ENCODE peak calls at places on chromosomes 4 and X, in four cellular contexts. H is progenitor cell of endocrine pancreas; D is body of pancreas; V is CD4-positive, alpha-beta T cell. N is an unnamed sample.

GRCh38 chr4:108360857-108361820 is 192.4 kb upstream of the LEF1 start:
- DNase-seq in H (no peak), V (no peak), D (no peak), N (no peak)

GRCh38 chr4:113838421-113838820 is 76.9 kb upstream of the CAMK2D start:
- DNase-seq in V (no peak), H (no peak), D (no peak), N (no peak)

GRCh38 chr4:127856485-127857447 is 23.9 kb upstream of the PLK4 start:
- DNase-seq in H (no peak), V (no peak), D (no peak), N (no peak)

GRCh38 chr4:156255205-156255604 is 301.5 kb upstream of the CTSO start:
- DNase-seq in V (no peak), H (no peak), D (no peak), N (no peak)

GRCh38 chr4:150244600-150244999 is 166.4 kb downstream of the DCLK2 start:
- DNase-seq in H (no peak), V (no peak), D (no peak), N (no peak)

GRCh38 chr4:90958256-90958895 is 831.2 kb downstream of the CCSER1 start:
- DNase-seq in H (no peak), D (no peak), V (no peak), N (no peak)

GRCh38 chr4:129264008-129264657 is 168.2 kb downstream of the C4orf33 start:
- DNase-seq in H (no peak), V (no peak), D (no peak), N (no peak)

GRCh38 chrX:119647552-119648420 is 41.6 kb upstream of the NKRF start:
- DNase-seq in V (peak), H (no peak), D (no peak), N (no peak)

GRCh38 chrX:139025822-139026221 is 314.3 kb upstream of the FGF13 start:
- DNase-seq in D (no peak), V (no peak), H (no peak), N (no peak)

GRCh38 chrX:119427024-119427794 is 28.1 kb downstream of the SLC25A43 start:
- DNase-seq in V (no peak), D (no peak), H (no peak), N (peak)

DNA sequence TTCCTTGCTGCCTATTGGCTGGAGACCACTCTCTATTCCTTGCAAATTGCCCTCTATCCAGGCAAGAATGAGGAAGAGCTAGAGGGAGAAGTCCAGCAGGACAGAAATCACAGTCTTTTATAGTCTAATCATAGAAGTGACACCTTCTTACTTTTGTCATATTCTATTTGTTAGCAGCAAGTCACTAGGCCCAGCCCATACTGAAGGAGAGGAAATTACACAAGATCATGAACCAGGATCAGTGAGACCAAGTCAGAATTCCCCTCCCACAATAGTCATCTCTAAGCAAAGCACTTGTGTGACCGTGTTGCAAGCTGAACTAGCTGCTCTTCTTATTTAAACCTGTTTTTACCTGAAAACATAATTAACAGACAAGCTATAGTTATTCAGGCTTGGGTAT is 317.7 kb downstream of the INPP4B start:
- DNase-seq in V (no peak), D (no peak), H (no peak), N (no peak)
- TF ChIP-seq CTCF in V (no peak), D (no peak), H (no peak), N (no peak)

GRCh38 chr4:98006814-98007412 is 136.4 kb downstream of the STPG2 start:
- DNase-seq in V (no peak), D (no peak), H (no peak), N (no peak)
- TF ChIP-seq CTCF in V (no peak), D (no peak), H (no peak), N (no peak)

GRCh38 chrX:11374570-11374969 is 81.4 kb downstream of the AMELX start:
- DNase-seq in V (no peak), H (no peak), D (no peak), N (no peak)
- TF ChIP-seq CTCF in V (no peak), H (no peak), D (no peak), N (no peak)

DNA sequence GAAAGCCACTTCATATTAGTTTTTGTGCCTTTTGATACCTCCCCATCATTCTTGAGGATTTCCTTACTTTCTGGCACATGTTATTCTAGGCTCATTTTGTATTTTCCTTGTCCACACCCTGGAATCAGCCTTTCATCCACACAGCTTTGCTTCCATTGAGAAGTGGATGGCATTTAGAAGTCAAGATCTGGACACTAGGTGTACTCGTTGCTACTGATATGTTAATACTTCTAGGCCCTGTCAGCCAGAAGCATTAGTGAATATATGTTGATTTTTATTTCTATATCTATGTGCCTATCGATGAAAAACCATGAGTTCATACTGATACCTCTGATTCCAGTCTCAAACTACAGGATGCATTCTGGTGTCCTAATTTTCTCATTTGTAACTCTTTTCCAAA is 73.2 kb downstream of the ARHGAP24 start:
- DNase-seq in V (no peak), H (no peak), D (no peak), N (no peak)
- TF ChIP-seq CTCF in V (no peak), H (no peak), D (no peak), N (no peak)

DNA sequence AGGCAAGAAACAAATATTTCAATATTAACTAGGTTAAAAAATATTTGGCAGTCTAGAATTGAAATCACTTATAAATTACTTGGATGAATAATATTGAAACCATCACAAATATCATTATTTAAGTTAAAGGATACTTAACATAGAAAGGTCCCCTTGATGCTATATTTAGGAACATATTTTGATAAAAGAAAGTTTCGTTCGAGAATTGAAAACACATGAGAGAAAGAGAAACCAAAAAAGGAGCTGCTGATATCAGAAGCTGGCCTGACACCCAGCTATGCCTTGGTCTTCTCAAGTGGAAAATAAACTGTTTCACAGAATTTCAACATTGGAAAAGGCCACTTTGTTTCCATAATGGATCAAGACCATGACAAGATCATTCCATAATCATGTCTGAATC is 762.4 kb downstream of the DMD start:
- DNase-seq in D (no peak), H (no peak), V (no peak), N (no peak)
- TF ChIP-seq CTCF in D (no peak), H (no peak), V (no peak), N (no peak)

GRCh38 chr4:170374770-170375169 is 285.0 kb upstream of the AADAT start:
- DNase-seq in H (no peak), V (no peak), D (no peak), N (no peak)
- TF ChIP-seq CTCF in H (peak), V (no peak), D (peak), N (no peak)

DNA sequence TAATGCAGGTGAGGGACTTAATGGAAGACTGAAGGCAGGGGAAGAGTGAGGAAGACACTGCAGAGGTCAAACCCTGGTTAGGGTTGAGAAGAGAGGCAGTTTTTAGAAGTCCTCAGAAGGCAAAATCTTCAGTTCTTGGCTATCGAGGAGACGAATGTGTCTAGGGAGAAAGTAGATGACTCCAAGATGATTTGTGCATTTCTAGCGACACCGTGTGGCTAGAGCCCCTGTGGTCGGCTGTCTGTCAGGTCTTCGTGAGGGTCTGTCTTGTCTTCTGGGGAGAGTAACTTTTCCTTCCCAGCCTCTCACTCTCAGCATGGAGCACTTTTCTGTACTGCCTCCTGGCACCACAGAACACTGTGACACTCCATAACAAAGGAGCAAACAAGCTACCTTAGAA is 458.1 kb downstream of the STIM2 start:
- DNase-seq in V (no peak), H (no peak), D (peak), N (no peak)
- TF ChIP-seq CTCF in V (no peak), H (peak), D (peak), N (no peak)

GRCh38 chrX:44012484-44013096 is 39.4 kb upstream of the NDP start:
- DNase-seq in V (peak), H (no peak), D (peak), N (no peak)
- TF ChIP-seq CTCF in V (no peak), H (no peak), D (no peak), N (no peak)

DNA sequence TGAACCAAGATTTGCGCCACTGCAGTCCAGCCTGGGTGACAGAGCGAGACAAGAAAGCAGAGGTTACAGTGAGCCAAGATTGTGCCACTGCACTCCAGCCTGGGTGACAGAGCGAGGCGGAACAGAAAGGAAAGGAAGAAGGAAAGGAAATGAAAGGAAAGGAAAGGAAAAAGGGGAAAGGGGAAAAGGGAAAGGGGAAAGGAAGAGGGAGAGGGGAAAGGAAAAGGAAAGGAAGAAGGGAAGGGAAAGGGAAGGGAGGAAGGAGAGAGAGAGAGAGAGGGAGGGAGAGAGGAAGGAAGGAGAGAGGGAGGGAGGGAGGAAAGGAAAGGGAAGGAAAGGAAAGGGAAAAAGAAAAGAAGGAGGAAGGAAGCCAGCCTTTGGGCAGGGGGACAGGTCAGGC is 76.6 kb downstream of the PRKX start:
- DNase-seq in V (no peak), H (no peak), D (no peak), N (no peak)
- TF ChIP-seq CTCF in V (no peak), H (no peak), D (no peak), N (no peak)